ENCODE peak calls at places on chromosomes 5 and 9, in nine cellular contexts. One of them, this sample, is unnamed.

GRCh38 chr5:65548281-65548680 is 14.7 kb downstream of the CENPK start:
- DNase-seq in colonic mucosa: no peak
- DNase-seq in astrocyte: no peak
- DNase-seq in tibial nerve: no peak
- DNase-seq in spleen: no peak
- DNase-seq in brain microvascular endothelial cell: no peak
- DNase-seq in left lung: no peak
- DNase-seq in tibial artery: no peak
- DNase-seq in CD8-positive, alpha-beta T cell: no peak
- DNase-seq in this sample: no peak

GRCh38 chr5:153863941-153864340 is 174.8 kb downstream of the FAM114A2 start:
- DNase-seq in colonic mucosa: no peak
- DNase-seq in astrocyte: no peak
- DNase-seq in tibial nerve: no peak
- DNase-seq in spleen: no peak
- DNase-seq in brain microvascular endothelial cell: no peak
- DNase-seq in left lung: no peak
- DNase-seq in tibial artery: no peak
- DNase-seq in CD8-positive, alpha-beta T cell: no peak
- DNase-seq in this sample: no peak

GRCh38 chr5:154642499-154643245 is 112.5 kb upstream of the LARP1 start:
- DNase-seq in colonic mucosa: no peak
- DNase-seq in astrocyte: no peak
- DNase-seq in tibial nerve: no peak
- DNase-seq in spleen: no peak
- DNase-seq in brain microvascular endothelial cell: peak; percentile 38
- DNase-seq in left lung: no peak
- DNase-seq in tibial artery: no peak
- DNase-seq in CD8-positive, alpha-beta T cell: no peak
- DNase-seq in this sample: no peak

GRCh38 chr5:143413964-143414669 is 10.6 kb upstream of the NR3C1 start:
- DNase-seq in colonic mucosa: no peak
- DNase-seq in astrocyte: no peak
- DNase-seq in tibial nerve: no peak
- DNase-seq in spleen: no peak
- DNase-seq in brain microvascular endothelial cell: peak; percentile 12
- DNase-seq in left lung: no peak
- DNase-seq in tibial artery: no peak
- DNase-seq in CD8-positive, alpha-beta T cell: no peak
- DNase-seq in this sample: no peak

GRCh38 chr5:168916266-168916665 is 337.1 kb upstream of the PANK3 start:
- DNase-seq in colonic mucosa: peak; percentile 21
- DNase-seq in astrocyte: no peak
- DNase-seq in tibial nerve: peak; percentile 41
- DNase-seq in spleen: peak; percentile 83
- DNase-seq in brain microvascular endothelial cell: no peak
- DNase-seq in left lung: peak; percentile 38
- DNase-seq in tibial artery: peak; percentile 45
- DNase-seq in CD8-positive, alpha-beta T cell: no peak
- DNase-seq in this sample: no peak

GRCh38 chr5:180596115-180596667 is 4.9 kb upstream of the SCGB3A1 start:
- DNase-seq in colonic mucosa: no peak
- DNase-seq in astrocyte: no peak
- DNase-seq in tibial nerve: no peak
- DNase-seq in spleen: no peak
- DNase-seq in brain microvascular endothelial cell: no peak
- DNase-seq in left lung: no peak
- DNase-seq in tibial artery: no peak
- DNase-seq in CD8-positive, alpha-beta T cell: no peak
- DNase-seq in this sample: no peak

GRCh38 chr5:56489272-56489671 is 256.1 kb upstream of the ANKRD55 start:
- DNase-seq in colonic mucosa: no peak
- DNase-seq in astrocyte: no peak
- DNase-seq in tibial nerve: no peak
- DNase-seq in spleen: no peak
- DNase-seq in brain microvascular endothelial cell: no peak
- DNase-seq in left lung: no peak
- DNase-seq in tibial artery: no peak
- DNase-seq in CD8-positive, alpha-beta T cell: no peak
- DNase-seq in this sample: no peak

GRCh38 chr5:94968507-94969095 is 316.3 kb downstream of the MCTP1 start:
- DNase-seq in colonic mucosa: no peak
- DNase-seq in astrocyte: peak; percentile 47
- DNase-seq in tibial nerve: peak; percentile 71
- DNase-seq in spleen: no peak
- DNase-seq in brain microvascular endothelial cell: peak; percentile 37
- DNase-seq in left lung: no peak
- DNase-seq in tibial artery: no peak
- DNase-seq in CD8-positive, alpha-beta T cell: no peak
- DNase-seq in this sample: peak; percentile 29

GRCh38 chr5:19370655-19371386 is 617.2 kb downstream of the CDH18 start:
- DNase-seq in colonic mucosa: no peak
- DNase-seq in astrocyte: no peak
- DNase-seq in tibial nerve: no peak
- DNase-seq in spleen: no peak
- DNase-seq in brain microvascular endothelial cell: no peak
- DNase-seq in left lung: no peak
- DNase-seq in tibial artery: no peak
- DNase-seq in CD8-positive, alpha-beta T cell: no peak
- DNase-seq in this sample: no peak

GRCh38 chr5:110269478-110270142 is 456.9 kb downstream of the TMEM232 start:
- DNase-seq in colonic mucosa: no peak
- DNase-seq in astrocyte: no peak
- DNase-seq in tibial nerve: no peak
- DNase-seq in spleen: no peak
- DNase-seq in brain microvascular endothelial cell: no peak
- DNase-seq in left lung: no peak
- DNase-seq in tibial artery: no peak
- DNase-seq in CD8-positive, alpha-beta T cell: no peak
- DNase-seq in this sample: no peak

GRCh38 chr5:122030251-122030650 is 47.8 kb downstream of the LOX start:
- DNase-seq in colonic mucosa: no peak
- DNase-seq in astrocyte: no peak
- DNase-seq in tibial nerve: no peak
- DNase-seq in spleen: no peak
- DNase-seq in brain microvascular endothelial cell: peak; percentile 3
- DNase-seq in left lung: no peak
- DNase-seq in tibial artery: no peak
- DNase-seq in CD8-positive, alpha-beta T cell: no peak
- DNase-seq in this sample: no peak

GRCh38 chr9:71094708-71095251 is 26.6 kb downstream of the TRPM3 start:
- DNase-seq in colonic mucosa: no peak
- DNase-seq in astrocyte: no peak
- DNase-seq in tibial nerve: no peak
- DNase-seq in spleen: no peak
- DNase-seq in brain microvascular endothelial cell: no peak
- DNase-seq in left lung: no peak
- DNase-seq in tibial artery: no peak
- DNase-seq in CD8-positive, alpha-beta T cell: no peak
- DNase-seq in this sample: no peak

GRCh38 chr9:130344366-130344765 is 78.8 kb downstream of the HMCN2 start:
- DNase-seq in colonic mucosa: no peak
- DNase-seq in astrocyte: no peak
- DNase-seq in tibial nerve: no peak
- DNase-seq in spleen: no peak
- DNase-seq in brain microvascular endothelial cell: no peak
- DNase-seq in left lung: no peak
- DNase-seq in tibial artery: no peak
- DNase-seq in CD8-positive, alpha-beta T cell: no peak
- DNase-seq in this sample: no peak

GRCh38 chr5:60492958-60493357 is 207.0 kb downstream of the DEPDC1B start:
- DNase-seq in colonic mucosa: no peak
- DNase-seq in astrocyte: peak; percentile 34
- DNase-seq in tibial nerve: no peak
- DNase-seq in spleen: no peak
- DNase-seq in brain microvascular endothelial cell: peak; percentile 32
- DNase-seq in left lung: no peak
- DNase-seq in tibial artery: no peak
- DNase-seq in CD8-positive, alpha-beta T cell: no peak
- DNase-seq in this sample: no peak

GRCh38 chr9:96107436-96107835 is 194.5 kb downstream of the HSD17B3 start:
- DNase-seq in colonic mucosa: no peak
- DNase-seq in astrocyte: no peak
- DNase-seq in tibial nerve: no peak
- DNase-seq in spleen: no peak
- DNase-seq in brain microvascular endothelial cell: no peak
- DNase-seq in left lung: no peak
- DNase-seq in tibial artery: no peak
- DNase-seq in CD8-positive, alpha-beta T cell: no peak
- DNase-seq in this sample: no peak

GRCh38 chr9:95316794-95317118 is 753 bp downstream of the FANCC start:
- DNase-seq in colonic mucosa: peak; percentile 88
- DNase-seq in astrocyte: peak; percentile 51
- DNase-seq in tibial nerve: peak; percentile 25
- DNase-seq in spleen: peak; percentile 88
- DNase-seq in brain microvascular endothelial cell: peak; percentile 16
- DNase-seq in left lung: peak; percentile 83
- DNase-seq in tibial artery: peak; percentile 50
- DNase-seq in CD8-positive, alpha-beta T cell: no peak
- DNase-seq in this sample: no peak

GRCh38 chr5:68251804-68252648 is 36.5 kb downstream of the PIK3R1 start:
- DNase-seq in colonic mucosa: peak; percentile 27
- DNase-seq in astrocyte: peak; percentile 55
- DNase-seq in tibial nerve: peak; percentile 75
- DNase-seq in spleen: no peak
- DNase-seq in brain microvascular endothelial cell: no peak
- DNase-seq in left lung: no peak
- DNase-seq in tibial artery: peak; percentile 84
- DNase-seq in CD8-positive, alpha-beta T cell: no peak
- DNase-seq in this sample: no peak

GRCh38 chr9:136566899-136567298 is 21.1 kb upstream of the NOTCH1 start:
- DNase-seq in colonic mucosa: no peak
- DNase-seq in astrocyte: no peak
- DNase-seq in tibial nerve: peak; percentile 66
- DNase-seq in spleen: no peak
- DNase-seq in brain microvascular endothelial cell: no peak
- DNase-seq in left lung: no peak
- DNase-seq in tibial artery: peak; percentile 65
- DNase-seq in CD8-positive, alpha-beta T cell: no peak
- DNase-seq in this sample: no peak

GRCh38 chr5:113170707-113171106 is 194.1 kb downstream of the DCP2 start:
- DNase-seq in colonic mucosa: no peak
- DNase-seq in astrocyte: no peak
- DNase-seq in tibial nerve: no peak
- DNase-seq in spleen: no peak
- DNase-seq in brain microvascular endothelial cell: no peak
- DNase-seq in left lung: no peak
- DNase-seq in tibial artery: no peak
- DNase-seq in CD8-positive, alpha-beta T cell: no peak
- DNase-seq in this sample: no peak

GRCh38 chr9:21778300-21778699 is 24.1 kb upstream of the MTAP start:
- DNase-seq in colonic mucosa: no peak
- DNase-seq in astrocyte: peak; percentile 65
- DNase-seq in tibial nerve: no peak
- DNase-seq in spleen: no peak
- DNase-seq in brain microvascular endothelial cell: no peak
- DNase-seq in left lung: no peak
- DNase-seq in tibial artery: no peak
- DNase-seq in CD8-positive, alpha-beta T cell: no peak
- DNase-seq in this sample: no peak
- H3K27me3 ChIP-seq in colonic mucosa: no peaks in the 10 kb centered on the region
- H3K27me3 ChIP-seq in astrocyte: no peaks in the 10 kb centered on the region
- H3K27me3 ChIP-seq in tibial nerve: no peaks in the 10 kb centered on the region
- H3K27me3 ChIP-seq in spleen: no peaks in the 10 kb centered on the region
- H3K27me3 ChIP-seq in brain microvascular endothelial cell: no peaks in the 10 kb centered on the region
- H3K27me3 ChIP-seq in left lung: peaks cover 9% of the 10 kb centered on the region
- H3K27me3 ChIP-seq in tibial artery: no peaks in the 10 kb centered on the region
- H3K27me3 ChIP-seq in CD8-positive, alpha-beta T cell: no peaks in the 10 kb centered on the region
- H3K27me3 ChIP-seq in this sample: no peaks in the 10 kb centered on the region

GRCh38 chr5:158701406-158702177 is 398.1 kb downstream of the EBF1 start:
- DNase-seq in colonic mucosa: no peak
- DNase-seq in astrocyte: peak; percentile 45
- DNase-seq in tibial nerve: no peak
- DNase-seq in spleen: no peak
- DNase-seq in brain microvascular endothelial cell: peak; percentile 58
- DNase-seq in left lung: no peak
- DNase-seq in tibial artery: peak; percentile 53
- DNase-seq in CD8-positive, alpha-beta T cell: no peak
- DNase-seq in this sample: no peak
- H3K4me3 ChIP-seq in colonic mucosa: no peak overlapping the region
- H3K4me3 ChIP-seq in astrocyte: no peak overlapping the region
- H3K4me3 ChIP-seq in tibial nerve: no peak overlapping the region
- H3K4me3 ChIP-seq in spleen: no peak overlapping the region
- H3K4me3 ChIP-seq in brain microvascular endothelial cell: no peak overlapping the region
- H3K4me3 ChIP-seq in left lung: no peak overlapping the region
- H3K4me3 ChIP-seq in tibial artery: no peak overlapping the region
- H3K4me3 ChIP-seq in CD8-positive, alpha-beta T cell: no peak overlapping the region
- H3K4me3 ChIP-seq in this sample: no peak overlapping the region

GRCh38 chr5:139256820-139257219 is 36.7 kb upstream of the MATR3 start:
- DNase-seq in colonic mucosa: no peak
- DNase-seq in astrocyte: no peak
- DNase-seq in tibial nerve: no peak
- DNase-seq in spleen: no peak
- DNase-seq in brain microvascular endothelial cell: no peak
- DNase-seq in left lung: no peak
- DNase-seq in tibial artery: no peak
- DNase-seq in CD8-positive, alpha-beta T cell: no peak
- DNase-seq in this sample: no peak

GRCh38 chr5:139263431-139263975 is 30.0 kb upstream of the MATR3 start:
- DNase-seq in colonic mucosa: no peak
- DNase-seq in astrocyte: no peak
- DNase-seq in tibial nerve: no peak
- DNase-seq in spleen: no peak
- DNase-seq in brain microvascular endothelial cell: no peak
- DNase-seq in left lung: no peak
- DNase-seq in tibial artery: no peak
- DNase-seq in CD8-positive, alpha-beta T cell: no peak
- DNase-seq in this sample: no peak

GRCh38 chr5:139267481-139267880 is 26.1 kb upstream of the MATR3 start:
- DNase-seq in colonic mucosa: no peak
- DNase-seq in astrocyte: no peak
- DNase-seq in tibial nerve: no peak
- DNase-seq in spleen: no peak
- DNase-seq in brain microvascular endothelial cell: no peak
- DNase-seq in left lung: no peak
- DNase-seq in tibial artery: no peak
- DNase-seq in CD8-positive, alpha-beta T cell: no peak
- DNase-seq in this sample: no peak

GRCh38 chr5:139262414-139263139 is 31.0 kb upstream of the MATR3 start:
- DNase-seq in colonic mucosa: peak; percentile 83
- DNase-seq in astrocyte: peak; percentile 84
- DNase-seq in tibial nerve: peak; percentile 82
- DNase-seq in spleen: peak; percentile 87
- DNase-seq in brain microvascular endothelial cell: peak; percentile 91
- DNase-seq in left lung: peak; percentile 86
- DNase-seq in tibial artery: peak; percentile 86
- DNase-seq in CD8-positive, alpha-beta T cell: peak; percentile 37
- DNase-seq in this sample: no peak
- TF ChIP-seq CTCF in colonic mucosa: peak; percentile 79
- TF ChIP-seq CTCF in astrocyte: peak; percentile 90
- TF ChIP-seq CTCF in tibial nerve: peak; percentile 85
- TF ChIP-seq CTCF in spleen: peak; percentile 62
- TF ChIP-seq CTCF in brain microvascular endothelial cell: peak; percentile 99
- TF ChIP-seq CTCF in left lung: peak; percentile 78
- TF ChIP-seq CTCF in tibial artery: peak; percentile 95
- TF ChIP-seq CTCF in CD8-positive, alpha-beta T cell: peak; percentile 56
- TF ChIP-seq CTCF in this sample: peak; percentile 93

DNA sequence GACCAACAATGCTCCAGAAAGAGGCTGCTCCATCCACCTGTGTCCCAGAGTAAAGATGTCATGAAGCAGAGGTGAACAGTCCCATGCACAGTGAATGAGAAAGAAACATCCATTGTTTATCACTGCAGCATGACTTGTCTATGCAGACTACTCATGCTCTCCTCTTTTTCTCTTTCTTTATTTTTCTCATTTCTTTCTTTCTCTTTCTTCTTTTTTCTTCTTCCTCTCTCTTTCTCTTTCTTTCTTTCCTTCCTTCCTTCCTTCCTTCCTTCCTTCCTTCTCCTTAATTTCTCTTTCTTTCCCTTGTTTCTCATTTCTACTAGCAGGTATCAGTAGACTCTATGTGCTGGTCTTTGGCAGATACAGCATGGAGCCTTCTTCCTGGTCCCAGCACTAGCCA is 57.2 kb upstream of the EGFLAM start:
- DNase-seq in colonic mucosa: no peak
- DNase-seq in astrocyte: no peak
- DNase-seq in tibial nerve: no peak
- DNase-seq in spleen: no peak
- DNase-seq in brain microvascular endothelial cell: no peak
- DNase-seq in left lung: no peak
- DNase-seq in tibial artery: no peak
- DNase-seq in CD8-positive, alpha-beta T cell: no peak
- DNase-seq in this sample: no peak
- H3K27me3 ChIP-seq in colonic mucosa: no peaks in the 10 kb centered on the region
- H3K27me3 ChIP-seq in astrocyte: peaks cover 7% of the 10 kb centered on the region
- H3K27me3 ChIP-seq in tibial nerve: no peaks in the 10 kb centered on the region
- H3K27me3 ChIP-seq in spleen: no peaks in the 10 kb centered on the region
- H3K27me3 ChIP-seq in brain microvascular endothelial cell: peaks cover 3% of the 10 kb centered on the region
- H3K27me3 ChIP-seq in left lung: peaks cover 12% of the 10 kb centered on the region
- H3K27me3 ChIP-seq in tibial artery: no peaks in the 10 kb centered on the region
- H3K27me3 ChIP-seq in CD8-positive, alpha-beta T cell: no peaks in the 10 kb centered on the region
- H3K27me3 ChIP-seq in this sample: peaks cover 5% of the 10 kb centered on the region